ENCODE peak calls at places on chromosomes 2 and 18, in eight cellular contexts. H is GM06990; F is activated CD4-positive, alpha-beta T cell treated with anti-CD3 and anti-CD28 coated beads for 4 hours; S is Ammon's horn; K is activated gamma-delta T cell; X is GM03348; E is ACHN; A is DMS 273 treated with DMSO at 0.1 percent for 48 hours. B is an unnamed sample.

GRCh38 chr2:214135966-214136365 is 274.9 kb upstream of the VWC2L start:
- DNase-seq in H (no peak), F (no peak), S (no peak), K (no peak), X (no peak), E (no peak), A (no peak), B (no peak)

GRCh38 chr2:157782057-157782845 is 93.9 kb downstream of the ACVR1 start:
- DNase-seq in H (no peak), F (peak), S (no peak), K (no peak), X (no peak), E (peak), A (no peak), B (no peak)

GRCh38 chr2:183729380-183729779 is 605.1 kb downstream of the NUP35 start:
- DNase-seq in H (no peak), F (no peak), S (no peak), K (no peak), X (no peak), E (no peak), A (no peak), B (no peak)

GRCh38 chr2:238241970-238242369 is 2.1 kb upstream of the HES6 start:
- DNase-seq in H (no peak), F (no peak), S (no peak), K (no peak), X (no peak), E (no peak), A (no peak), B (no peak)

GRCh38 chr2:71263386-71263785 is 36.5 kb upstream of the PAIP2B start:
- DNase-seq in H (no peak), F (no peak), S (no peak), K (no peak), X (no peak), E (no peak), A (no peak), B (no peak)

GRCh38 chr2:120566331-120567035 is 169.2 kb upstream of the GLI2 start:
- DNase-seq in H (no peak), F (no peak), S (no peak), K (no peak), X (no peak), E (no peak), A (no peak), B (no peak)

GRCh38 chr18:79518683-79519128 is 123.0 kb downstream of the NFATC1 start:
- DNase-seq in H (no peak), F (peak), S (no peak), K (no peak), X (no peak), E (no peak), A (no peak), B (no peak)

GRCh38 chr2:68414862-68415261 is 49.8 kb downstream of the PLEK start:
- DNase-seq in H (no peak), F (no peak), S (no peak), K (no peak), X (no peak), E (no peak), A (no peak), B (no peak)

GRCh38 chr18:44123743-44124142 is 556.9 kb upstream of the SETBP1 start:
- DNase-seq in H (peak), F (no peak), S (no peak), K (no peak), X (no peak), E (no peak), A (no peak), B (no peak)

GRCh38 chr2:156065912-156066311 is 266.6 kb downstream of the NR4A2 start:
- DNase-seq in H (no peak), F (no peak), S (no peak), K (no peak), X (no peak), E (peak), A (no peak), B (no peak)

GRCh38 chr2:133407341-133407740 is 160.9 kb downstream of the NCKAP5 start:
- DNase-seq in H (no peak), F (no peak), S (no peak), K (no peak), X (no peak), E (no peak), A (no peak), B (no peak)

GRCh38 chr2:10406016-10406415 is 42.1 kb downstream of the ODC1 start:
- DNase-seq in H (no peak), F (no peak), S (no peak), K (no peak), X (peak), E (peak), A (no peak), B (no peak)

GRCh38 chr2:230916218-230916617 is 8.8 kb downstream of the GPR55 start:
- DNase-seq in H (no peak), F (no peak), S (no peak), K (no peak), X (no peak), E (no peak), A (no peak), B (no peak)

GRCh38 chr2:21916934-21917522 is 793.3 kb downstream of the TDRD15 start:
- DNase-seq in H (no peak), F (no peak), S (no peak), K (no peak), X (no peak), E (peak), A (no peak), B (no peak)

GRCh38 chr18:78716581-78716980 is 263.0 kb upstream of the SALL3 start:
- DNase-seq in H (no peak), F (no peak), S (no peak), K (no peak), X (no peak), E (no peak), A (no peak), B (no peak)

GRCh38 chr18:11850821-11851155 is 425 bp upstream of the CHMP1B start:
- DNase-seq in H (no peak), F (no peak), S (no peak), K (no peak), X (no peak), E (peak), A (peak), B (no peak)

GRCh38 chr2:56314809-56315208 is 131.0 kb downstream of the CCDC85A start:
- DNase-seq in H (no peak), F (no peak), S (no peak), K (no peak), X (peak), E (no peak), A (peak), B (no peak)